ENCODE peak calls at places on chromosome 20, in eight cellular contexts. Z, E, V, C, L, P, G and S are unnamed samples.

GRCh38 chr20:3739054-3739925 is 6.8 kb downstream of the HSPA12B start:
- DNase-seq in C (no peak), P (no peak), Z (no peak), L (no peak), V (peak), G (no peak), E (no peak), S (no peak)

GRCh38 chr20:32823078-32823477 is 3.3 kb downstream of the MAPRE1 start:
- DNase-seq in V (no peak), E (peak), Z (no peak), G (peak), P (no peak), C (peak), L (peak), S (peak)

GRCh38 chr20:53660947-53661381 is 67.3 kb upstream of the ZNF217 start:
- DNase-seq in L (peak), G (no peak), P (no peak), C (no peak), E (no peak), V (no peak), Z (no peak), S (no peak)

GRCh38 chr20:47854687-47855212 is 69.5 kb upstream of the SULF2 start:
- DNase-seq in E (peak), V (peak), C (no peak), G (peak), P (no peak), L (peak), Z (no peak), S (peak)

GRCh38 chr20:47118641-47119040 is 224.0 kb downstream of the EYA2 start:
- DNase-seq in G (no peak), L (no peak), P (no peak), Z (no peak), V (no peak), C (no peak), E (no peak), S (no peak)

GRCh38 chr20:32490942-32491763 is 94.0 kb downstream of the NOL4L start:
- DNase-seq in L (no peak), P (no peak), Z (no peak), C (no peak), E (no peak), G (no peak), V (no peak), S (no peak)

GRCh38 chr20:4152696-4153235 is 137.4 kb upstream of the RNF24 start:
- DNase-seq in V (no peak), G (no peak), P (no peak), L (peak), C (no peak), Z (no peak), E (peak), S (no peak)

GRCh38 chr20:24672886-24673677 is 203.7 kb downstream of the SYNDIG1 start:
- DNase-seq in C (no peak), E (peak), Z (no peak), P (no peak), G (peak), V (no peak), L (peak), S (peak)

GRCh38 chr20:43507150-43508080 is at the start of gene L3MBTL1:
- DNase-seq in G (no peak), C (no peak), V (peak), P (no peak), L (peak), E (peak), Z (peak), S (no peak)

GRCh38 chr20:11921326-11921725 is 3.6 kb downstream of the BTBD3 start:
- DNase-seq in P (no peak), G (no peak), V (no peak), L (no peak), C (no peak), Z (no peak), E (no peak), S (no peak)

GRCh38 chr20:45209924-45210323 is 3.1 kb downstream of the SEMG1 start:
- DNase-seq in E (no peak), Z (no peak), P (no peak), L (no peak), C (no peak), G (no peak), V (no peak), S (no peak)

GRCh38 chr20:4573564-4574355 is 147.9 kb upstream of the PRND start:
- DNase-seq in Z (no peak), V (no peak), C (no peak), G (peak), E (peak), L (peak), P (no peak), S (peak)

GRCh38 chr20:31678389-31679356 is 41.0 kb downstream of the COX4I2 start:
- DNase-seq in G (no peak), P (no peak), E (peak), L (peak), V (no peak), C (no peak), Z (peak), S (no peak)

GRCh38 chr20:39016496-39016895 is 54.4 kb downstream of the DHX35 start:
- DNase-seq in P (no peak), L (no peak), Z (no peak), C (no peak), G (no peak), E (peak), V (no peak), S (no peak)

GRCh38 chr20:19834783-19835182 is 76.7 kb downstream of the RIN2 start:
- DNase-seq in P (no peak), L (no peak), E (no peak), Z (no peak), G (no peak), V (no peak), C (no peak), S (no peak)

GRCh38 chr20:60058869-60059268 is 100.6 kb downstream of the CDH26 start:
- DNase-seq in C (no peak), Z (no peak), L (no peak), P (no peak), V (no peak), E (no peak), G (no peak), S (no peak)

GRCh38 chr20:36447101-36447500 is 94.2 kb upstream of the MYL9 start:
- DNase-seq in E (peak), C (no peak), Z (no peak), G (no peak), P (no peak), V (no peak), L (no peak), S (no peak)

GRCh38 chr20:38878798-38879197 is 47.4 kb upstream of the FAM83D start:
- DNase-seq in C (no peak), E (peak), V (peak), P (no peak), G (no peak), L (peak), Z (peak), S (no peak)

GRCh38 chr20:43916875-43917371 is 2.3 kb downstream of the TOX2 start:
- DNase-seq in C (no peak), E (no peak), P (no peak), Z (no peak), V (no peak), G (no peak), L (peak), S (no peak)

GRCh38 chr20:21053002-21053762 is 53.0 kb downstream of the LINC00237 start:
- DNase-seq in P (no peak), C (no peak), E (no peak), Z (peak), L (no peak), V (no peak), G (no peak), S (no peak)

GRCh38 chr20:59004493-59004762 is 2.6 kb downstream of the CTSZ start:
- DNase-seq in V (no peak), L (no peak), Z (no peak), P (peak), C (no peak), G (no peak), E (no peak), S (no peak)

GRCh38 chr20:17485017-17485416 is 46.2 kb downstream of the BFSP1 start:
- DNase-seq in V (no peak), Z (no peak), L (no peak), E (no peak), P (no peak), G (no peak), C (no peak), S (no peak)

GRCh38 chr20:62898093-62898964 is 28.0 kb downstream of the DIDO1 start:
- DNase-seq in C (no peak), P (no peak), Z (no peak), V (no peak), G (no peak), E (no peak), L (no peak), S (no peak)

GRCh38 chr20:57990396-57990987 is 238.0 kb downstream of the ANKRD60 start:
- DNase-seq in Z (no peak), V (no peak), E (peak), C (no peak), P (no peak), G (peak), L (peak), S (no peak)

GRCh38 chr20:835220-836045 is 1.9 kb downstream of the FAM110A start:
- DNase-seq in L (no peak), Z (no peak), G (no peak), E (no peak), P (no peak), V (no peak), C (no peak), S (no peak)

GRCh38 chr20:59785118-59785959 is 148.1 kb downstream of the SYCP2 start:
- DNase-seq in Z (no peak), G (no peak), E (no peak), L (no peak), C (no peak), V (peak), P (no peak), S (no peak)

GRCh38 chr20:41058007-41058673 is 29.5 kb downstream of the TOP1 start:
- DNase-seq in Z (no peak), E (peak), C (no peak), V (no peak), P (no peak), L (peak), G (peak), S (no peak)

GRCh38 chr20:50163570-50164317 is 10.2 kb upstream of the PEDS1 start:
- DNase-seq in G (peak), V (no peak), P (no peak), Z (no peak), L (peak), E (peak), C (no peak), S (no peak)

GRCh38 chr20:47883186-47883585 is 97.9 kb upstream of the SULF2 start:
- DNase-seq in E (no peak), Z (no peak), C (no peak), L (no peak), G (no peak), V (no peak), P (no peak), S (no peak)

GRCh38 chr20:13934992-13935894 is 55.2 kb downstream of the SEL1L2 start:
- DNase-seq in P (no peak), V (no peak), E (no peak), Z (no peak), C (no peak), L (no peak), G (no peak), S (no peak)

GRCh38 chr20:63847374-63848002 is 13.8 kb upstream of the ABHD16B start:
- DNase-seq in E (no peak), L (no peak), Z (peak), G (no peak), C (no peak), V (peak), P (no peak), S (no peak)

GRCh38 chr20:10572853-10573252 is 100.9 kb downstream of the JAG1 start:
- DNase-seq in P (no peak), G (no peak), E (no peak), C (no peak), Z (no peak), V (no peak), L (no peak), S (no peak)

GRCh38 chr20:64203037-64203777 is 39.0 kb downstream of the MYT1 start:
- DNase-seq in V (no peak), P (no peak), Z (no peak), L (no peak), E (no peak), C (no peak), G (no peak), S (no peak)

GRCh38 chr20:61482425-61482887 is 230.4 kb downstream of the CDH4 start:
- DNase-seq in E (no peak), V (peak), G (no peak), Z (no peak), C (no peak), P (no peak), L (no peak), S (no peak)

GRCh38 chr20:59190509-59190908 is 26.9 kb downstream of the ZNF831 start:
- DNase-seq in C (no peak), Z (no peak), G (no peak), V (no peak), E (no peak), L (no peak), P (no peak), S (no peak)

GRCh38 chr20:49187330-49188100 is 619 bp downstream of the STAU1 start:
- DNase-seq in V (peak), P (peak), L (peak), C (no peak), Z (no peak), G (no peak), E (no peak), S (no peak)

GRCh38 chr20:58039569-58040092 is 188.8 kb downstream of the ANKRD60 start:
- DNase-seq in G (no peak), P (no peak), V (no peak), L (no peak), C (no peak), E (no peak), Z (no peak), S (no peak)

GRCh38 chr20:6707231-6707870 is 60.1 kb upstream of the BMP2 start:
- DNase-seq in E (peak), Z (no peak), L (no peak), C (no peak), P (no peak), G (no peak), V (no peak), S (no peak)